ENCODE peak calls at places on chromosomes 7 and 10, in five cellular contexts. H is GM12878, T is SK-N-SH, B is H1, Q is HCT116. J is an unnamed sample. For H3K4me1, the result is how much of the 10 kb centered on the place peaks cover.

GRCh38 chr10:103837370-103838094 is 17.8 kb downstream of the SH3PXD2A start:
- DNase-seq in B (no peak), Q (no peak), T (no peak), H (no peak), J (no peak)

GRCh38 chr10:72242675-72243074 is 26.6 kb upstream of the ASCC1 start:
- DNase-seq in H (no peak), Q (no peak), B (no peak), T (no peak), J (no peak)

GRCh38 chr7:150945853-150946825 is 32.0 kb downstream of the KCNH2 start:
- DNase-seq in T (peak), Q (no peak), B (no peak), H (no peak), J (no peak)

GRCh38 chr10:91643700-91644099 is 10.8 kb upstream of the PPP1R3C start:
- DNase-seq in B (no peak), H (no peak), T (no peak), Q (no peak), J (no peak)

GRCh38 chr10:102538811-102539210 is 35.0 kb downstream of the SUFU start:
- DNase-seq in T (no peak), B (no peak), Q (no peak), H (no peak), J (no peak)

GRCh38 chr10:119344381-119344780 is 137.0 kb downstream of the GRK5 start:
- DNase-seq in Q (no peak), H (no peak), T (no peak), B (no peak), J (no peak)

GRCh38 chr7:139783647-139784385 is 6.0 kb upstream of the HIPK2 start:
- DNase-seq in H (no peak), T (no peak), Q (no peak), B (no peak), J (no peak)

GRCh38 chr10:458466-458865 is 231.0 kb downstream of the DIP2C start:
- DNase-seq in Q (no peak), H (no peak), B (no peak), T (no peak), J (no peak)

GRCh38 chr7:46391215-46391614 is 470.1 kb upstream of the IGFBP3 start:
- DNase-seq in T (no peak), B (no peak), H (no peak), Q (no peak), J (no peak)

GRCh38 chr7:13981070-13981469 is 8.4 kb downstream of the ETV1 start:
- DNase-seq in T (peak), Q (peak), B (no peak), H (no peak), J (peak)

GRCh38 chr7:15015545-15016314 is 113.2 kb upstream of the DGKB start:
- DNase-seq in Q (peak), T (peak), B (peak), H (peak), J (peak)

GRCh38 chr7:2666130-2666529 is 21.9 kb upstream of the AMZ1 start:
- DNase-seq in T (no peak), Q (no peak), H (no peak), B (no peak), J (no peak)

GRCh38 chr10:26214538-26215461 is 1.8 kb upstream of the GAD2 start:
- DNase-seq in B (no peak), T (peak), Q (no peak), H (no peak), J (no peak)

GRCh38 chr10:101062231-101063161 is 707 bp downstream of the KAZALD1 start:
- DNase-seq in Q (no peak), T (peak), B (no peak), H (no peak), J (no peak)

DNA sequence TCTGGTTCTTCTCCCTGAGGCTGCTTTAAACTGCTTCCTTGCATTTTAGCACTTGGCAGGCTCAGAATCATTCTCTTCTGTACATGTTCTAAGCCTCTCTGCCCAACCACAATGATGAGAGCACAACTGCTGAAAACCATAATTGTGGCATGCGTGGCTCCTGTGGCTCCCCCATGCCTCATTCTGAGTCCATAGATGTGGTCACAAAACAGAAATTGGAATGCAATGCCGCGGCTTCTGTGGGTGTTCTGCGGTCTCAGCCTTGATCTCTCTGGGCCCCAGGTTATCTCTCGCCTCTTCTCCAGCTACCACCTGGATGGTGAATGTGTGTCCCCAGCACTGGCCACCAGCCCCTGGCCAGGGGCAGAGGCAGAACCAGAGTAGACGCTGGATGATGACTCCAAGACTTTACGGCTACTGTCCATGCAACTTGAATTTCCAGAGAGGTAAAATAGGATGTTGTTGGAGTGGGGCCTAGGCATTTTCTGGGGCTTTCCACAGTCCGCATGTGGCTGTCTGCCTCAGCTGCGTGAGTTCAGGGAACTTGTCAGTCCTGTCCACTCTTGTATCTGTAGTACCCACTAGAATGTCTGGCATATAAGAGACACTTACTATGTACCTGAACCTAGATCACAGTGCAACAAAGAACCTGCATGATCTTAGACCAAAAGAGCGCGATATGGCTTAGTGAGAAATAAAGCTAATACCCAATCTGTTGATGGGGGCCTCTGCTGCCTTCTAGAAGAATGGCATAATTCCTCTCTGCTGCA is 52.4 kb upstream of the ADRB1 start:
- DNase-seq in B (no peak), T (no peak), H (no peak), Q (no peak), J (no peak)
- TF ChIP-seq YY1 in B (no peak), T (no peak), H (no peak), Q (no peak), J (no peak)

GRCh38 chr10:114653926-114654325 is 4.1 kb downstream of the ABLIM1 start:
- DNase-seq in Q (no peak), B (no peak), T (no peak), H (no peak), J (no peak)

GRCh38 chr10:114654829-114655575 is 3.1 kb downstream of the ABLIM1 start:
- DNase-seq in B (no peak), H (no peak), T (no peak), Q (no peak), J (no peak)

GRCh38 chr10:114650831-114651230 is 7.2 kb downstream of the ABLIM1 start:
- DNase-seq in B (no peak), H (no peak), Q (no peak), T (no peak), J (no peak)

GRCh38 chr10:114650266-114650665 is 7.8 kb downstream of the ABLIM1 start:
- DNase-seq in H (no peak), T (no peak), Q (no peak), B (no peak), J (no peak)

GRCh38 chr10:114652402-114653368 is 5.4 kb downstream of the ABLIM1 start:
- DNase-seq in B (no peak), T (no peak), Q (no peak), H (no peak), J (no peak)
- H3K4me1 ChIP-seq in B (under half), T (under half), Q (under half), H (under half), J (under half)

GRCh38 chr7:24908757-24909156 is 71.2 kb downstream of the OSBPL3 start:
- DNase-seq in Q (no peak), H (no peak), T (no peak), B (no peak), J (no peak)
- TF ChIP-seq YY1 in Q (no peak), H (no peak), T (no peak), B (no peak), J (no peak)

GRCh38 chr10:79096514-79096913 is 27.7 kb downstream of the ZMIZ1 start:
- DNase-seq in H (no peak), T (no peak), B (no peak), Q (no peak), J (no peak)
- H3K4me1 ChIP-seq in H (under half), T (half or more), B (under half), Q (under half), J (under half)

DNA sequence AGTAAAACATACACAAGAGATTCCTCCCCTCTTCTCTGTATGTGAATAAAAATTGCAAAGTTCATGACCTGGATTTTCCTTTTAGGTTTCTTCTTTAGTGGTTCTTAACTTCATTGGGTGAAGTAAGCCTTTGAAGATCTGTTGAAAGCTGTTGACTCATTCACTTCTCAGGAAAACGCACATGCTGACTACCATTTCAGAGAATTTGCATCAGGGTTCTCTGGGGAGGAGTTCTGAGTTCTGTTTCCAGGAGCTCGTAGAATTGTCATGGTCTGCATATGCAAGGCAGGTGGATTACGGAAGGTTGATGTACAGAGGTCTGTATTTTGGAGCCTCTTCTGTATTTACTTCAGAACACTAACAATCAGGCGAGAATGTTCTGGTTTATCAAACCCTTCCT is 962 bp upstream of the SLC26A4 start:
- DNase-seq in T (no peak), H (no peak), B (no peak), Q (peak), J (no peak)
- TF ChIP-seq YY1 in T (no peak), H (no peak), B (no peak), Q (no peak), J (no peak)